ENCODE peak calls at places on chromosomes 6 and 20, in five cellular contexts. One of them, this sample, is unnamed.
A peak's percentile ranks its signal among the peaks of the same experiment; 100 is the strongest.

GRCh38 chr6:110491299-110491643 is 14.9 kb upstream of the SLC22A16 start:
- DNase-seq in uterus: no peak
- DNase-seq in gastrocnemius medialis: no peak
- DNase-seq in IMR-90: no peak
- DNase-seq in heart left ventricle: no peak
- DNase-seq in this sample: no peak

GRCh38 chr6:7391244-7391643 is 1.6 kb downstream of the RIOK1 start:
- DNase-seq in IMR-90: no peak
- DNase-seq in gastrocnemius medialis: no peak
- DNase-seq in heart left ventricle: no peak
- DNase-seq in uterus: no peak
- DNase-seq in this sample: no peak

GRCh38 chr6:127971945-127972391 is 71.1 kb upstream of the THEMIS start:
- DNase-seq in gastrocnemius medialis: no peak
- DNase-seq in heart left ventricle: no peak
- DNase-seq in uterus: no peak
- DNase-seq in IMR-90: peak; percentile 70
- DNase-seq in this sample: no peak

GRCh38 chr6:157690441-157691210 is 132.4 kb upstream of the SNX9 start:
- DNase-seq in gastrocnemius medialis: no peak
- DNase-seq in heart left ventricle: no peak
- DNase-seq in IMR-90: no peak
- DNase-seq in uterus: no peak
- DNase-seq in this sample: no peak

GRCh38 chr6:52801188-52801841 is 2.3 kb downstream of the GSTA1 start:
- DNase-seq in IMR-90: no peak
- DNase-seq in heart left ventricle: no peak
- DNase-seq in uterus: no peak
- DNase-seq in gastrocnemius medialis: no peak
- DNase-seq in this sample: no peak

GRCh38 chr6:52207066-52207465 is 20.9 kb downstream of the IL17A start:
- DNase-seq in gastrocnemius medialis: no peak
- DNase-seq in uterus: no peak
- DNase-seq in heart left ventricle: no peak
- DNase-seq in IMR-90: no peak
- DNase-seq in this sample: no peak

GRCh38 chr6:127518710-127519468 is at the start of gene MTCL3:
- DNase-seq in heart left ventricle: no peak
- DNase-seq in IMR-90: peak; percentile 63
- DNase-seq in uterus: no peak
- DNase-seq in gastrocnemius medialis: no peak
- DNase-seq in this sample: no peak

GRCh38 chr20:44012466-44013226 is 98.0 kb downstream of the TOX2 start:
- DNase-seq in heart left ventricle: no peak
- DNase-seq in gastrocnemius medialis: no peak
- DNase-seq in IMR-90: no peak
- DNase-seq in uterus: no peak
- DNase-seq in this sample: peak; percentile 34

GRCh38 chr6:137823826-137824501 is 43.1 kb upstream of the TNFAIP3 start:
- DNase-seq in uterus: peak; percentile 51
- DNase-seq in gastrocnemius medialis: no peak
- DNase-seq in heart left ventricle: peak; percentile 47
- DNase-seq in IMR-90: peak; percentile 84
- DNase-seq in this sample: peak; percentile 92

GRCh38 chr6:155187096-155187495 is 76.7 kb upstream of the CLDN20 start:
- DNase-seq in IMR-90: no peak
- DNase-seq in heart left ventricle: no peak
- DNase-seq in uterus: no peak
- DNase-seq in gastrocnemius medialis: no peak
- DNase-seq in this sample: no peak

GRCh38 chr6:114862809-114863208 is 520.0 kb upstream of the HS3ST5 start:
- DNase-seq in gastrocnemius medialis: no peak
- DNase-seq in IMR-90: no peak
- DNase-seq in heart left ventricle: no peak
- DNase-seq in uterus: no peak
- DNase-seq in this sample: no peak

GRCh38 chr6:163775313-163775712 is 360.8 kb downstream of the QKI start:
- DNase-seq in uterus: no peak
- DNase-seq in IMR-90: no peak
- DNase-seq in heart left ventricle: no peak
- DNase-seq in gastrocnemius medialis: no peak
- DNase-seq in this sample: no peak

GRCh38 chr6:147033267-147033666 is 170.9 kb upstream of the STXBP5 start:
- DNase-seq in heart left ventricle: no peak
- DNase-seq in uterus: no peak
- DNase-seq in gastrocnemius medialis: no peak
- DNase-seq in IMR-90: no peak
- DNase-seq in this sample: no peak

GRCh38 chr20:59047938-59048680 is 5.5 kb upstream of the PRELID3B start:
- DNase-seq in IMR-90: peak; percentile 21
- DNase-seq in heart left ventricle: no peak
- DNase-seq in uterus: no peak
- DNase-seq in gastrocnemius medialis: no peak
- DNase-seq in this sample: no peak

GRCh38 chr6:32991972-32992371 is 17.4 kb downstream of the HLA-DOA start:
- DNase-seq in gastrocnemius medialis: no peak
- DNase-seq in heart left ventricle: no peak
- DNase-seq in IMR-90: no peak
- DNase-seq in uterus: no peak
- DNase-seq in this sample: no peak
- H3K27me3 ChIP-seq in gastrocnemius medialis: no peaks in the 10 kb centered on the region
- H3K27me3 ChIP-seq in heart left ventricle: no peaks in the 10 kb centered on the region
- H3K27me3 ChIP-seq in IMR-90: peaks cover 16% of the 10 kb centered on the region
- H3K27me3 ChIP-seq in uterus: no peaks in the 10 kb centered on the region
- H3K27me3 ChIP-seq in this sample: peaks cover 12% of the 10 kb centered on the region

GRCh38 chr20:46943861-46944591 is 49.4 kb downstream of the EYA2 start:
- DNase-seq in IMR-90: no peak
- DNase-seq in uterus: no peak
- DNase-seq in gastrocnemius medialis: no peak
- DNase-seq in heart left ventricle: no peak
- DNase-seq in this sample: no peak
- TF ChIP-seq POLR2A in IMR-90: no peak
- TF ChIP-seq POLR2A in uterus: no peak
- TF ChIP-seq POLR2A in gastrocnemius medialis: no peak
- TF ChIP-seq POLR2A in heart left ventricle: no peak
- TF ChIP-seq POLR2A in this sample: no peak

GRCh38 chr6:33908025-33908424 is 104.2 kb upstream of the MLN start:
- DNase-seq in IMR-90: no peak
- DNase-seq in heart left ventricle: no peak
- DNase-seq in gastrocnemius medialis: no peak
- DNase-seq in uterus: no peak
- DNase-seq in this sample: no peak

GRCh38 chr6:33909737-33910136 is 105.9 kb upstream of the MLN start:
- DNase-seq in uterus: no peak
- DNase-seq in IMR-90: no peak
- DNase-seq in gastrocnemius medialis: no peak
- DNase-seq in heart left ventricle: no peak
- DNase-seq in this sample: no peak

GRCh38 chr6:33905081-33905609 is 101.3 kb upstream of the MLN start:
- DNase-seq in gastrocnemius medialis: no peak
- DNase-seq in IMR-90: no peak
- DNase-seq in heart left ventricle: no peak
- DNase-seq in uterus: no peak
- DNase-seq in this sample: no peak

GRCh38 chr6:33906413-33906812 is 102.6 kb upstream of the MLN start:
- DNase-seq in heart left ventricle: no peak
- DNase-seq in uterus: no peak
- DNase-seq in gastrocnemius medialis: no peak
- DNase-seq in IMR-90: no peak
- DNase-seq in this sample: no peak

DNA sequence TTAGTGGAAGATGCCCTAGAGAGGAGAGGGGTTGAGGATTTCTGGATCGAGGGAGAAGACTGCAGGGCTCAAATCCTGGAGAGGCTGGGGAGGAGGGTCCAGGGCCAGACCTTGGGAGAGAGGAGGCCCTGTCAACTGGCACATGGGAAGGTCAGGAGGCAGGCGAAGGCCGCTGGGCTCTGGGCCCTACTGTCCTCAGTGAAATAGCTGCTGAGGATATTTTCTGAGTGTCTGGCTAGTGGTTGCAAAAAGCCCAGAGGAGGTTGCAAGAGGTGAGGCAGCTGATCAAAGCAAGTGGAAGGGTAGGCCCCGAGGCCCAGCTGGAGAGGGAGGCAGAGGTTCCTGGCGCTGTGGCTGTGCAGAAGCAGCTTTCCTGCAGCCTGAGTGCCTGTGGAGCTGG is 103.4 kb upstream of the MLN start:
- DNase-seq in gastrocnemius medialis: no peak
- DNase-seq in IMR-90: no peak
- DNase-seq in heart left ventricle: no peak
- DNase-seq in uterus: no peak
- DNase-seq in this sample: no peak
- H3K27me3 ChIP-seq in gastrocnemius medialis: no peaks in the 10 kb centered on the region
- H3K27me3 ChIP-seq in IMR-90: peaks cover 71% of the 10 kb centered on the region
- H3K27me3 ChIP-seq in heart left ventricle: peaks cover 2% of the 10 kb centered on the region
- H3K27me3 ChIP-seq in uterus: no peaks in the 10 kb centered on the region
- H3K27me3 ChIP-seq in this sample: peaks cover 3% of the 10 kb centered on the region

DNA sequence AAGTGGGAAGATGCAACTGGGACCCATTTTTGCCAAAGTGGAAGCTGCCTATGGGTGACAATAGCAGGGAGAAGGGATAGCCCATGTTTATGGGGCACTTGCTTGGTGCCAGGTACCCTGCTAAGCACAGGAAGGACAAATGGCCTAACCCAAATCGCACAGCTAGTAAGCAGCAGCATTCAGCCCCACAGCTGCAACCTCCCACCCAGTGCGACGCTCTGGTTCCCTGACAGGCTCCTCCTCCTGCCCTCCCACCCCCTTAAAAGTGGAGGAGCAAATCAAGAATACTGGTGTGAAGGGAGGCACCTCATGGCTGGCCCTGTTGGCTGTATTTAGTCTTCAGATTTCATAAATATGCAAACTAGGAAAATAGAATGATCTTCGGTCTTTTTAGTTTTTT is 76.2 kb downstream of the RIN2 start:
- DNase-seq in uterus: no peak
- DNase-seq in IMR-90: no peak
- DNase-seq in heart left ventricle: no peak
- DNase-seq in gastrocnemius medialis: no peak
- DNase-seq in this sample: no peak
- TF ChIP-seq POLR2A in uterus: no peak
- TF ChIP-seq POLR2A in IMR-90: no peak
- TF ChIP-seq POLR2A in heart left ventricle: no peak
- TF ChIP-seq POLR2A in gastrocnemius medialis: no peak
- TF ChIP-seq POLR2A in this sample: no peak

This sample was measured in suprapubic skin.